ENCODE peak calls at places on chromosomes 12 and 14, in four cellular contexts. B is K562, U is HCT116, P is HepG2. S is an unnamed sample.
A peak's percentile ranks its signal among the peaks of the same experiment; 100 is the strongest.

GRCh38 chr12:95208678-95209077 is 8.6 kb downstream of the FGD6 start:
- DNase-seq in P (no peak), B (no peak), U (no peak), S (no peak)

GRCh38 chr12:31117203-31118011 is 43.7 kb downstream of the DDX11 start:
- DNase-seq in P (peak; percentile 12), U (peak; percentile 10), B (peak; percentile 71), S (peak; percentile 20)

GRCh38 chr14:100142073-100143040 is 17.1 kb downstream of the DEGS2 start:
- DNase-seq in U (no peak), P (no peak), B (peak; percentile 84), S (no peak)

GRCh38 chr12:130633771-130634170 is 82.3 kb downstream of the RIMBP2 start:
- DNase-seq in B (no peak), U (no peak), P (no peak), S (no peak)

GRCh38 chr12:52442600-52443061 is 8.5 kb upstream of the KRT75 start:
- DNase-seq in U (peak; percentile 59), P (no peak), B (no peak), S (peak; percentile 82)

GRCh38 chr14:67514203-67514607 is 18.9 kb upstream of the PLEKHH1 start:
- DNase-seq in P (no peak), B (no peak), U (no peak), S (no peak)

GRCh38 chr14:57486767-57487379 is 6.8 kb downstream of the CCDC198 start:
- DNase-seq in U (peak; percentile 18), P (peak; percentile 41), B (peak; percentile 5), S (no peak)

GRCh38 chr12:23450810-23451209 is 498.7 kb downstream of the SOX5 start:
- DNase-seq in P (no peak), B (no peak), U (no peak), S (no peak)

GRCh38 chr12:70994217-70994788 is 73.8 kb upstream of the PTPRR start:
- DNase-seq in P (no peak), B (no peak), U (no peak), S (no peak)

GRCh38 chr14:51328089-51328941 is 88.3 kb downstream of the TMX1 start:
- DNase-seq in P (no peak), B (no peak), U (no peak), S (no peak)
- H3K4me3 ChIP-seq in P (no peak overlapping the region), B (no peak overlapping the region), U (no peak overlapping the region), S (no peak overlapping the region)

DNA sequence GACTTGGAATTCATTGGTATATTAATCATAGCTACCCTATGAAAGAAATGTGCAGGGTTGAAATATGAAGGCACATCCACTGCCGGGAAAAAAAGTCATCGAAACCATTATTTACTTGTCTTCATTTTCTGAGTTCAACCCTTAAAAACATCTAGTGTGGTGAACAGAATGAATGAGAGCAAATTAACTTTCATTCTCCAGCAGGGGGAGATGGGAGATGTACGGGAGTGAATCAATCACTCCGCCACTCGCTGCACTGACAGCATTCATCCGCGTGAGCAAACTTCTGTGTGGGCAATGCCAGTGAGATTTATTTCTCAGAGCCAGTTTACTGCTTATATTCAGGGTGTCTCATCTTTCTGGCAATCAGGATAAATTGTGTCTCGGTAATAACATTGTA is 463.5 kb upstream of the MIS18BP1 start:
- DNase-seq in U (no peak), P (peak; percentile 3), B (no peak), S (no peak)
- TF ChIP-seq TCF7L2 in U (no peak), P (no peak), B (no peak), S (no peak)

GRCh38 chr12:123387508-123388217 is 3.7 kb downstream of the KMT5A start:
- DNase-seq in U (no peak), B (no peak), P (no peak), S (no peak)
- H3K4me3 ChIP-seq in U (peak overlapping the region; percentile 77), B (peak overlapping the region; percentile 42), P (peak overlapping the region; percentile 81), S (peak overlapping the region; percentile 61)

GRCh38 chr14:94485944-94486841 is 10.2 kb upstream of the SERPINA9 start:
- DNase-seq in P (peak; percentile 48), B (peak; percentile 71), U (peak; percentile 22), S (peak; percentile 18)
- TF ChIP-seq TCF7L2 in P (no peak), B (no peak), U (no peak), S (no peak)

DNA sequence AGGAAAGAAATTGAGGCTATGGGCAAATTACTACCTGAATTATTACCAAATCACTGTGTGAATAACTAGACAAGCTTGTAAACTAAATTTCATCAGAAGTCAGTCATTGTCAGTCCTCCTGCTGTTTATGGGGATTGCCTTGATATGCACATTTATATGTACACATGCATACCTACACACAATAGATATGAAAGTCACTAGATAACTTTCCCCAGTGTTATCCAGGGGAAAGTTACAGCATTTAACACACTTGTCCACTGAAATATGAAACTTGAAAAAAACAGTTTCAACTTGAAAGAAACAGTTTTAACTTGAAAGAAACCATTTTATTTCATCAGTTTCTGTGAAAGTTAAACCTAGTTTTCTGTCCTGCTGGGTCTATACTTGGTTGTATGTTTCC is 199.6 kb downstream of the SLC2A13 start:
- DNase-seq in U (no peak), B (no peak), P (no peak), S (no peak)
- H3K4me3 ChIP-seq in U (no peak overlapping the region), B (no peak overlapping the region), P (no peak overlapping the region), S (no peak overlapping the region)

DNA sequence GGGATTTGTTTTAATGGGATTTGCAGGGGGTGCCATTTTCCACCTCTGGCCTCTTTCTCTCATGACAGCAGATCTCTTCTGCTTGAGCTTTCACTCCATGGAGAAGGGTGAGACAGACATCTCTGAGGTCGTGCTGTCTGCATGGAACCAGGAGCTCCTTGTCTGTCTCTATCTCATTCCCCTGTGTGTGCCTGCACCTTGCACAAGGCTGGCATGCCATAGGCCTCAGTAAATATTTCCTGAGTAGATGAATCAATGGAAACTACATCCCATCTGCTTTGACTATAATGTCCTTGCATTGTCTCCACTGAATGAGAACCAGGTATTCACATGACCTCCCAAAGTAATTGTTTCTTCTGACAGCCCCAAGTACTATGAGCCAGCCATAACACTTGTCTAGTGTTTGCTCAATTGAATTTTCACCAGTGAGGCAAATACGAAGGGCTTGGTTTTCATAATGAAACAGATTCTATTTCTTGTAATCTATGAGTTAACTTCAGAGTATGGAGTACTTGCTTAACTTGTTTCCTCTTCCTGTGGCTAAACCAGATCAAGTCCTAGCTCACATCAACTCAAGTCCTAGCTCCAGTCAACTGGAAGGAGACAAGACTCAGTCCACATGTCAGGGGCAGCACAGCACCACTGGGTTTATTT is 32.3 kb downstream of the KCNK13 start:
- DNase-seq in P (no peak), U (no peak), B (no peak), S (no peak)
- TF ChIP-seq TCF7L2 in P (no peak), U (no peak), B (no peak), S (no peak)

GRCh38 chr12:58681730-58682129 is 238.6 kb downstream of the LRIG3 start:
- DNase-seq in B (no peak), U (no peak), P (no peak), S (no peak)

DNA sequence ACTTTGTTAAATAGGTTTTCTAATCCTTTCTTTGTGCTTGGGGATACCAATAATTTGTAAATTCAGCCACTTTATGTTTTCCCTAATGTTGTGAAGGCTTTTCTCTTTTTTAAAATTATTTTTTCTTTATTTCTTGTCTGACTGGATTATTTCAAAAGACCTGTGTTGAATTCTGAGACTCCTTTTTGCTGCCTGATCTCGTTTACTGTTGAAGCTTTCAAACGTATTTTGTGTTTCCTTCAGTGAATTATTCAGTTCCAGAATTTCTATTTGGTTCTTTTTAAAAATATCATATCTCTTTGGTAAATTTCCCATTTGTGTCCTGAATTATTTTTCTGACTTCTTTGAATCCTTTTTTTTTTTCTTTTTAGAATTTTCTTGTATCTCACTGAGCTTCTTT is 241.6 kb downstream of the LRIG3 start:
- DNase-seq in U (no peak), B (no peak), P (no peak), S (no peak)
- H3K4me3 ChIP-seq in U (no peak overlapping the region), B (no peak overlapping the region), P (no peak overlapping the region), S (no peak overlapping the region)

GRCh38 chr14:104090071-104090748 is 4.7 kb downstream of the ASPG start:
- DNase-seq in B (no peak), P (no peak), U (no peak), S (no peak)

GRCh38 chr14:104091061-104091926 is 5.8 kb downstream of the ASPG start:
- DNase-seq in U (no peak), P (no peak), B (no peak), S (no peak)

GRCh38 chr14:104093366-104094055 is 8.0 kb downstream of the ASPG start:
- DNase-seq in B (peak; percentile 69), P (no peak), U (no peak), S (no peak)

GRCh38 chr14:104092931-104093365 is 7.4 kb downstream of the ASPG start:
- DNase-seq in U (no peak), P (no peak), B (no peak), S (no peak)

DNA sequence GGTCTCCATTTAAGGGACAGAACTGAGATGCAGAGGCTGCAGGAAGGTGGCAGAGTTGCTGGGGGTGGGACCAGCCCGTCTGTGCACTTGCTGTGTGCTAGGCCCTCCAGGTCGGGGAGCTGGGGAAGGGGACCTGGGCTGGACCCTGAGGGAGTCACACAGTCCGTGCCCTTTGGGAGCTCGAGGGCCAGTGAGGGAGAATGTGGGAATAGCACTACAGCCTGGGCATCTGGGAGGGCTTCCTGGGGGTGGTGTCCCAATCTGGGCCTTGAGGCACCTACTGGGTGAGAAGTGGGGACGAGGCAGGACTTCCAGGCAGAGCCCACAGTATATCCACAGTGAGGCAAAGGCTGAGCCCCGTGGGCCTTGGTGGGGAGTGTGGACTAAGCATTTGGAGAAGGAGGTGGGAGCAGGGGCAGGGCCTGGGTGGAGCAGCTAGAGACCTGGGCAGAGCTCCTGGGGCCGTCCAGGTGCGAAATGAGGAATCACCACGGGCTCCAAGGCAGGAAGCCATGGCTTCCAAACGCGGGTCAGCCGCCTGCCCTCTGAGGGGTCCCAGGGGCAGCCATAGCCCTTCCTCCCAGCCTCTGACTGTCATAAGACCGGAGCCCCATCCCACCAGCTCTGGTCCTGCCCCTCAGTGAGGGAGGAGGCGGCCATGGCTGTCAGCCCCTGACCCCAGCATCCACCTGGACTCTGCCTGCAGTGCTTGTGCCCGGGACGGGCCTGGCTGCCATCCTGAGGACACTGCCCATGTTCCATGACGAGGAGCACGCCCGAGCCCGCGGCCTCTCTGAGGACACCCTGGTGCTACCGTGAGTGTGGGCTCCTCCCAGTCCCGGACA is 6.6 kb downstream of the ASPG start:
- DNase-seq in P (no peak), U (no peak), B (no peak), S (no peak)
- TF ChIP-seq TCF7L2 in P (no peak), U (no peak), B (no peak), S (no peak)

GRCh38 chr12:15868186-15868585 is 14.0 kb upstream of the STRAP start:
- DNase-seq in U (no peak), B (no peak), P (no peak), S (no peak)
- H3K4me3 ChIP-seq in U (no peak overlapping the region), B (no peak overlapping the region), P (no peak overlapping the region), S (no peak overlapping the region)

DNA sequence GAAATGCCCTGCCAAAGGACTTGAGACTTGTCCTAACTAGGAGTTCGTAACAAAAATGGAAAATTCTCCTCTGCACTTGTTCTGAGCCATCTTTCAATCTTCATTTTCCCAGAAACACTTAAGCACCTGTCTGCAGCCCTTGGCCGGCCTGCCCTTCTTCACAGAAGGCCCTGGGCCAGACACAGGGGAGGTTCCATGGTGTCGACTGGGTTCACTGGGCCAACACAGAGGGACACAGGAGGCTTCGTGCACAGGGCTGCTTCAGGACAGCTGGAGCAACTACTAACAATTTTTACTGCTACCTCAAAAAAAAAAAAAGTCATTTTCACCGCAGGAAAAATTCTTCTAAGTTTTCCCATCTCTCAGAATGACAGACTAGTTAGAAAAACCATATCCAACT is 19.6 kb downstream of the NID2 start:
- DNase-seq in U (no peak), P (no peak), B (no peak), S (no peak)
- TF ChIP-seq TCF7L2 in U (no peak), P (no peak), B (no peak), S (no peak)

S was measured in Panc1.